ENCODE peak calls at places on chromosomes 3 and 15, in seven cellular contexts. H is stimulated activated effector memory CD8-positive, alpha-beta T cell treated with anti-CD3 and anti-CD28 coated beads, Interleukin-12 subunit alpha, Interleukin-12 subunit beta, amount 100 ng/mL, for 72 hours; M is stimulated activated naive CD8-positive, alpha-beta T cell treated with anti-CD3 and anti-CD28 coated beads, Interleukin-15, Interleukin-2, amounts not matched to agents 100 U/mL and 50 U/mL, for 24 hours; K is lung; S is foreskin keratinocyte; T is B cell; F is Panc1. J is an unnamed sample.
A peak's percentile ranks its signal among the peaks of the same experiment; 100 is the strongest.

GRCh38 chr3:195154111-195154791 is 116.7 kb downstream of the XXYLT1 start:
- ATAC-seq in H (no peak), M (no peak), K (no peak), S (no peak), T (no peak), F (no peak), J (no peak)

GRCh38 chr3:37031115-37031682 is 37.9 kb downstream of the MLH1 start:
- ATAC-seq in H (no peak), M (no peak), K (no peak), S (no peak), T (no peak), F (no peak), J (no peak)

GRCh38 chr15:59917504-59918157 is 86.5 kb upstream of the FOXB1 start:
- ATAC-seq in H (peak; percentile 72), M (peak; percentile 61), K (no peak), S (peak; percentile 74), T (no peak), F (peak; percentile 99), J (peak; percentile 48)

GRCh38 chr15:58923696-58924300 is 9.7 kb downstream of the SLTM start:
- ATAC-seq in H (no peak), M (no peak), K (no peak), S (no peak), T (no peak), F (no peak), J (no peak)

GRCh38 chr3:128390867-128391266 is 75.8 kb downstream of the DNAJB8 start:
- ATAC-seq in H (no peak), M (no peak), K (no peak), S (no peak), T (no peak), F (no peak), J (no peak)

GRCh38 chr15:84645496-84645895 is 8.6 kb downstream of the WDR73 start:
- ATAC-seq in H (no peak), M (no peak), K (no peak), S (no peak), T (no peak), F (no peak), J (peak; percentile 6)

GRCh38 chr3:66633564-66633963 is 132.7 kb upstream of the LRIG1 start:
- ATAC-seq in H (no peak), M (no peak), K (no peak), S (no peak), T (no peak), F (no peak), J (no peak)

GRCh38 chr3:122100591-122101491 is 45.7 kb downstream of the CD86 start:
- ATAC-seq in H (peak; percentile 68), M (peak; percentile 51), K (no peak), S (peak; percentile 53), T (peak; percentile 86), F (no peak), J (peak; percentile 43)

GRCh38 chr3:132283440-132283839 is 33.8 kb upstream of the ACP3 start:
- ATAC-seq in H (no peak), M (no peak), K (peak; percentile 77), S (no peak), T (no peak), F (no peak), J (no peak)

GRCh38 chr15:33722005-33722672 is 246.2 kb upstream of the CHRM5 start:
- ATAC-seq in H (no peak), M (no peak), K (no peak), S (peak; percentile 87), T (peak; percentile 54), F (no peak), J (peak; percentile 71)

GRCh38 chr3:27254896-27255295 is 114.3 kb downstream of the NEK10 start:
- ATAC-seq in H (no peak), M (no peak), K (no peak), S (no peak), T (no peak), F (no peak), J (no peak)

GRCh38 chr3:42510325-42510724 is 7.9 kb downstream of the VIPR1 start:
- ATAC-seq in H (no peak), M (no peak), K (no peak), S (no peak), T (no peak), F (no peak), J (no peak)

GRCh38 chr15:90710436-90710835 is 6.7 kb upstream of the BLM start:
- ATAC-seq in H (no peak), M (no peak), K (peak; percentile 81), S (peak; percentile 39), T (no peak), F (no peak), J (no peak)

GRCh38 chr3:37249294-37249693 is 74.9 kb upstream of the LRRFIP2 start:
- ATAC-seq in H (no peak), M (no peak), K (no peak), S (no peak), T (no peak), F (no peak), J (no peak)

GRCh38 chr15:96410175-96411055 is 79.9 kb downstream of the NR2F2 start:
- ATAC-seq in H (no peak), M (no peak), K (no peak), S (no peak), T (no peak), F (peak; percentile 41), J (no peak)

GRCh38 chr3:4888913-4889846 is 90.1 kb upstream of the BHLHE40 start:
- ATAC-seq in H (peak; percentile 97), M (peak; percentile 89), K (peak; percentile 69), S (no peak), T (peak; percentile 33), F (no peak), J (peak; percentile 95)

GRCh38 chr3:116005404-116005803 is 382.1 kb downstream of the GAP43 start:
- ATAC-seq in H (no peak), M (no peak), K (peak; percentile 30), S (peak; percentile 99), T (no peak), F (no peak), J (no peak)

GRCh38 chr15:67937153-67937761 is 97.4 kb upstream of the RNU6-1 start:
- ATAC-seq in H (no peak), M (no peak), K (no peak), S (peak; percentile 25), T (no peak), F (peak; percentile 71), J (no peak)

GRCh38 chr3:52890735-52891134 is 6.6 kb downstream of the STIMATE start:
- ATAC-seq in H (peak; percentile 63), M (peak; percentile 67), K (no peak), S (peak; percentile 72), T (no peak), F (no peak), J (peak; percentile 51)

GRCh38 chr15:39642011-39642640 is 61.2 kb downstream of the THBS1 start:
- ATAC-seq in H (no peak), M (peak; percentile 12), K (no peak), S (peak; percentile 83), T (no peak), F (no peak), J (peak; percentile 30)

GRCh38 chr15:48823237-48823636 is 12.4 kb upstream of the CEP152 start:
- ATAC-seq in H (no peak), M (no peak), K (no peak), S (peak; percentile 25), T (no peak), F (no peak), J (no peak)

GRCh38 chr3:129596194-129597086 is 10.0 kb downstream of the PLXND1 start:
- ATAC-seq in H (peak; percentile 45), M (no peak), K (peak; percentile 25), S (no peak), T (no peak), F (peak; percentile 51), J (no peak)

GRCh38 chr15:35000511-35000910 is 12.4 kb upstream of the ZNF770 start:
- ATAC-seq in H (no peak), M (no peak), K (no peak), S (peak; percentile 99), T (no peak), F (peak; percentile 68), J (no peak)

GRCh38 chr3:98826126-98826525 is 63.0 kb downstream of the ST3GAL6 start:
- ATAC-seq in H (no peak), M (no peak), K (no peak), S (no peak), T (no peak), F (no peak), J (no peak)

GRCh38 chr3:187913617-187914033 is 168.4 kb upstream of the BCL6 start:
- ATAC-seq in H (peak; percentile 74), M (no peak), K (no peak), S (peak; percentile 90), T (no peak), F (peak; percentile 91), J (peak; percentile 67)